ENCODE peak calls at places on chromosome 4, in six cellular contexts. S is right cardiac atrium; N is RWPE2; D is lower lobe of right lung; G is aorta; B is CD8-positive, alpha-beta T cell. R is an unnamed sample.

GRCh38 chr4:65175585-65175984 is 494.7 kb downstream of the EPHA5 start:
- ATAC-seq in S (no peak), N (no peak), D (no peak), G (no peak), B (no peak), R (no peak)

GRCh38 chr4:80615099-80615498 is 279.6 kb downstream of the CFAP299 start:
- ATAC-seq in S (no peak), N (no peak), D (no peak), G (no peak), B (no peak), R (no peak)

GRCh38 chr4:67593741-67594175 is 35.2 kb downstream of the STAP1 start:
- ATAC-seq in S (peak; percentile 80), N (no peak), D (peak; percentile 61), G (no peak), B (no peak), R (peak; percentile 74)

GRCh38 chr4:158825443-158826036 is 56.7 kb downstream of the FNIP2 start:
- ATAC-seq in S (no peak), N (no peak), D (no peak), G (no peak), B (no peak), R (no peak)

GRCh38 chr4:67465032-67465762 is 80.1 kb downstream of the CENPC start:
- ATAC-seq in S (peak; percentile 64), N (peak; percentile 29), D (no peak), G (peak; percentile 70), B (no peak), R (no peak)

GRCh38 chr4:36332023-36332781 is 50.8 kb downstream of the DTHD1 start:
- ATAC-seq in S (no peak), N (no peak), D (no peak), G (no peak), B (no peak), R (no peak)

GRCh38 chr4:54315561-54315960 is 86.5 kb downstream of the PDGFRA start:
- ATAC-seq in S (no peak), N (no peak), D (peak; percentile 55), G (no peak), B (no peak), R (no peak)

GRCh38 chr4:19286924-19287323 is 964.8 kb upstream of the SLIT2 start:
- ATAC-seq in S (no peak), N (no peak), D (no peak), G (no peak), B (no peak), R (no peak)

GRCh38 chr4:65865489-65865888 is 195.2 kb upstream of the EPHA5 start:
- ATAC-seq in S (no peak), N (no peak), D (no peak), G (no peak), B (no peak), R (no peak)

GRCh38 chr4:15479089-15479912 is 9.6 kb downstream of the CC2D2A start:
- ATAC-seq in S (peak; percentile 86), N (peak; percentile 86), D (peak; percentile 90), G (peak; percentile 89), B (no peak), R (peak; percentile 81)

GRCh38 chr4:169098969-169099685 is 89.1 kb upstream of the CBR4 start:
- ATAC-seq in S (no peak), N (no peak), D (no peak), G (no peak), B (no peak), R (no peak)

GRCh38 chr4:18954538-18954937 is 933.0 kb upstream of the LCORL start:
- ATAC-seq in S (no peak), N (no peak), D (no peak), G (no peak), B (no peak), R (no peak)

GRCh38 chr4:145299380-145300076 is 119.1 kb upstream of the OTUD4 start:
- ATAC-seq in S (no peak), N (peak; percentile 76), D (no peak), G (no peak), B (peak; percentile 79), R (no peak)

GRCh38 chr4:42906906-42907774 is 14.6 kb downstream of the GRXCR1 start:
- ATAC-seq in S (no peak), N (peak; percentile 94), D (peak; percentile 13), G (no peak), B (no peak), R (no peak)

GRCh38 chr4:30769093-30769492 is 48.9 kb downstream of the PCDH7 start:
- ATAC-seq in S (no peak), N (no peak), D (no peak), G (peak; percentile 50), B (no peak), R (no peak)

GRCh38 chr4:52095374-52095773 is 44.3 kb downstream of the SPATA18 start:
- ATAC-seq in S (no peak), N (no peak), D (no peak), G (no peak), B (no peak), R (no peak)

GRCh38 chr4:81675785-81676427 is 204.2 kb upstream of the RASGEF1B start:
- ATAC-seq in S (peak; percentile 59), N (no peak), D (no peak), G (peak; percentile 74), B (no peak), R (peak; percentile 84)

GRCh38 chr4:165355900-165356300 is 22.9 kb upstream of the CPE start:
- ATAC-seq in S (peak; percentile 45), N (peak; percentile 56), D (no peak), G (peak; percentile 57), B (no peak), R (no peak)

GRCh38 chr4:91108751-91109150 is 981.6 kb downstream of the CCSER1 start:
- ATAC-seq in S (no peak), N (no peak), D (no peak), G (no peak), B (no peak), R (no peak)

GRCh38 chr4:184293552-184293951 is 75.9 kb upstream of the ENPP6 start:
- ATAC-seq in S (peak; percentile 39), N (no peak), D (peak; percentile 80), G (no peak), B (no peak), R (no peak)

GRCh38 chr4:82921795-82922194 is 21.3 kb downstream of the THAP9 start:
- ATAC-seq in S (no peak), N (no peak), D (no peak), G (no peak), B (no peak), R (no peak)

GRCh38 chr4:7712021-7712420 is 227.6 kb downstream of the AFAP1 start:
- ATAC-seq in S (no peak), N (no peak), D (no peak), G (no peak), B (no peak), R (no peak)

GRCh38 chr4:188021548-188022249 is 26.1 kb downstream of the ZFP42 start:
- ATAC-seq in S (no peak), N (peak; percentile 74), D (no peak), G (no peak), B (no peak), R (no peak)

GRCh38 chr4:101857176-101857575 is 66.6 kb downstream of the BANK1 start:
- ATAC-seq in S (no peak), N (no peak), D (no peak), G (no peak), B (no peak), R (no peak)

GRCh38 chr4:101853028-101853427 is 62.5 kb downstream of the BANK1 start:
- ATAC-seq in S (no peak), N (no peak), D (no peak), G (no peak), B (no peak), R (no peak)

GRCh38 chr4:101856149-101856548 is 65.6 kb downstream of the BANK1 start:
- ATAC-seq in S (no peak), N (no peak), D (no peak), G (no peak), B (no peak), R (no peak)

GRCh38 chr4:101853691-101854090 is 63.2 kb downstream of the BANK1 start:
- ATAC-seq in S (no peak), N (no peak), D (no peak), G (no peak), B (no peak), R (no peak)

GRCh38 chr4:101855239-101855638 is 64.7 kb downstream of the BANK1 start:
- ATAC-seq in S (no peak), N (no peak), D (no peak), G (no peak), B (no peak), R (no peak)
- H3K27ac ChIP-seq in S (no peak overlapping the region), N (no peak overlapping the region), D (no peak overlapping the region), G (no peak overlapping the region), B (no peak overlapping the region), R (no peak overlapping the region)

DNA sequence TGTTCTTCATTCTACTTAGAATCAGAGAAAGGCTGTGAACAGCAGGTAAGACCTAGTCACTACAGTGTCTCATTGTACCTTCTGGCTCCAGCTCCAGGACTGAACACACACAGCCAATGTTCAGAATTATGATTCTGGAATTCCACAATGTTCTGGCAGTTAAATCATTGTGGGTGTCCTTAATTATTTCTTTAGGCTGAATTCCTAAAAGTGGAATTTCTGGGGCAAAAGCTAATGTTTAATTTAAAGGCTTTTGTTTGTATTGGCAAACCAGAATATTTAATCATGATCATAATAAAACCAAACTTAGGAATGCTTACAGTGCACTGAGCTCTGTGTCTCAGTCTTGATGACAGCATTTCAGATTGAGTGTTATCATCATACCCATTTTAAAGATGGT is 67.0 kb upstream of the FAT1 start:
- ATAC-seq in S (no peak), N (no peak), D (no peak), G (no peak), B (no peak), R (no peak)
- H3K4me3 ChIP-seq in S (no peak overlapping the region), N (no peak overlapping the region), D (no peak overlapping the region), G (no peak overlapping the region), B (no peak overlapping the region), R (no peak overlapping the region)

GRCh38 chr4:70713453-70714026 is 8.2 kb upstream of the RUFY3 start:
- ATAC-seq in S (peak; percentile 16), N (no peak), D (peak; percentile 57), G (no peak), B (no peak), R (no peak)
- H3K27ac ChIP-seq in S (no peak overlapping the region), N (no peak overlapping the region), D (peak overlapping the region; percentile 21), G (no peak overlapping the region), B (no peak overlapping the region), R (no peak overlapping the region)

GRCh38 chr4:47482326-47482725 is 2.7 kb upstream of the ATP10D start:
- ATAC-seq in S (no peak), N (peak; percentile 15), D (no peak), G (no peak), B (no peak), R (no peak)

GRCh38 chr4:47486306-47486705 is 1.2 kb downstream of the ATP10D start:
- ATAC-seq in S (no peak), N (no peak), D (no peak), G (no peak), B (no peak), R (no peak)

GRCh38 chr4:47484169-47484568 is 906 bp upstream of the ATP10D start:
- ATAC-seq in S (no peak), N (no peak), D (no peak), G (no peak), B (no peak), R (no peak)

GRCh38 chr4:47485047-47485692 is at the start of gene ATP10D:
- ATAC-seq in S (peak; percentile 100), N (peak; percentile 98), D (peak; percentile 100), G (peak; percentile 100), B (peak; percentile 91), R (peak; percentile 100)

DNA sequence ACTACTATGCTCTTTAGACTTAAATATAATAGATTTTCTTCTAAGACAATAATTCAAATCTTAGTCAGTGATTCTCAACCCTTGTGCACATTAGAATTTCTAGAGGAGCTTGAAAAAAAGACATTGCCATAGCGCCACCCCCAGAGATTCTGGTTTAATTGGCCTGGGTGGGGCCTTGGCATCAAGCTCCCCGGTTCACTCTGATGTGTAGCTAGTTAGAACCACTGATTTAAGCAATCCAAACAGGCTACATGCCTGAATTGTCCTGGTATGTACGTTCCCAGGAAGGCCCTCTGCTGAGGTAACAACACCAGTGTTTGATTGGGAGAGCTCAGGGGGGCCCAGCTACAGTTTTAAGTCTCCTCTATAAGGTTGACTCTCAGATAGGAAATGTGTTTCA is 1.4 kb upstream of the ATP10D start:
- ATAC-seq in S (no peak), N (no peak), D (no peak), G (no peak), B (no peak), R (no peak)
- H3K4me3 ChIP-seq in S (no peak overlapping the region), N (no peak overlapping the region), D (no peak overlapping the region), G (no peak overlapping the region), B (no peak overlapping the region), R (no peak overlapping the region)

R was measured in gastroesophageal sphincter.